ENCODE peak calls at places on chromosomes 11 and 22, in six cellular contexts. I is SHP77 treated with DMSO at 0.1 percent for 48 hours; C is effector memory CD4-positive, alpha-beta T cell; U is IMR-90; S is upper lobe of right lung; A is Kasumi-1. Q is an unnamed sample.

GRCh38 chr11:6894097-6894496 is 1.8 kb upstream of the OR2D2 start:
- DNase-seq in I (no peak), C (no peak), U (no peak), S (no peak), A (no peak), Q (no peak)

GRCh38 chr11:8567597-8568198 is 26.3 kb downstream of the STK33 start:
- DNase-seq in I (no peak), C (no peak), U (peak), S (no peak), A (no peak), Q (no peak)

GRCh38 chr11:67267188-67268035 is 1.1 kb downstream of the GRK2 start:
- DNase-seq in I (no peak), C (no peak), U (no peak), S (peak), A (no peak), Q (no peak)

GRCh38 chr11:75283391-75283931 is 42.9 kb downstream of the TPBGL start:
- DNase-seq in I (no peak), C (no peak), U (no peak), S (no peak), A (no peak), Q (no peak)

GRCh38 chr22:30320021-30320556 is 6.7 kb downstream of the TBC1D10A start:
- DNase-seq in I (no peak), C (no peak), U (no peak), S (no peak), A (no peak), Q (no peak)

GRCh38 chr11:10728779-10729472 is 22.1 kb upstream of the CTR9 start:
- DNase-seq in I (no peak), C (no peak), U (peak), S (no peak), A (no peak), Q (peak)

GRCh38 chr11:3080733-3081385 is 23.6 kb upstream of the CARS1 start:
- DNase-seq in I (no peak), C (no peak), U (no peak), S (no peak), A (no peak), Q (no peak)

GRCh38 chr11:67292671-67293070 is 3.6 kb downstream of the ANKRD13D start:
- DNase-seq in I (no peak), C (no peak), U (peak), S (no peak), A (no peak), Q (no peak)

GRCh38 chr11:94792453-94792852 is 24.3 kb downstream of the AMOTL1 start:
- DNase-seq in I (no peak), C (no peak), U (no peak), S (no peak), A (no peak), Q (no peak)

GRCh38 chr11:61828629-61829407 is 718 bp downstream of the FADS2 start:
- DNase-seq in I (no peak), C (no peak), U (no peak), S (peak), A (peak), Q (peak)

GRCh38 chr11:16785520-16786128 is 47.2 kb downstream of the C11orf58 start:
- DNase-seq in I (no peak), C (no peak), U (peak), S (peak), A (peak), Q (peak)

GRCh38 chr22:19117111-19117512 is 5.1 kb downstream of the DGCR2 start:
- DNase-seq in I (peak), C (no peak), U (no peak), S (peak), A (no peak), Q (no peak)

GRCh38 chr11:131672191-131672590 is 301.8 kb downstream of the NTM start:
- DNase-seq in I (no peak), C (no peak), U (peak), S (no peak), A (no peak), Q (no peak)

GRCh38 chr11:33366918-33367317 is 109.7 kb downstream of the HIPK3 start:
- DNase-seq in I (no peak), C (no peak), U (no peak), S (no peak), A (no peak), Q (no peak)

GRCh38 chr11:46695345-46696211 is 4.8 kb downstream of the ARHGAP1 start:
- DNase-seq in I (no peak), C (no peak), U (no peak), S (no peak), A (no peak), Q (no peak)

GRCh38 chr11:62909107-62909894 is 11.9 kb downstream of the CHRM1 start:
- DNase-seq in I (peak), C (no peak), U (peak), S (peak), A (no peak), Q (no peak)

GRCh38 chr11:125180413-125181305 is 16.1 kb downstream of the PKNOX2 start:
- DNase-seq in I (no peak), C (no peak), U (peak), S (no peak), A (no peak), Q (no peak)

GRCh38 chr22:39458443-39459083 is 1.8 kb downstream of the MGAT3 start:
- DNase-seq in I (no peak), C (no peak), U (no peak), S (no peak), A (no peak), Q (no peak)

GRCh38 chr11:18705651-18706281 is 7.2 kb downstream of the TMEM86A start:
- DNase-seq in I (no peak), C (no peak), U (no peak), S (peak), A (no peak), Q (no peak)

GRCh38 chr22:29738118-29738815 is 18.5 kb downstream of the CABP7 start:
- DNase-seq in I (no peak), C (no peak), U (no peak), S (no peak), A (no peak), Q (no peak)

GRCh38 chr11:80163011-80163410 is 722.2 kb upstream of the TENM4 start:
- DNase-seq in I (no peak), C (no peak), U (peak), S (no peak), A (no peak), Q (no peak)